ENCODE peak calls at places on chromosomes 4 and X, in seven cellular contexts. One of them, this sample, is unnamed. For H3K4me1, the result is how much of the 10 kb centered on the place peaks cover.

GRCh38 chrX:96619588-96619987 is 65.1 kb upstream of the DIAPH2 start:
- DNase-seq in neural progenitor cell: no peak
- DNase-seq in GM23338: no peak
- DNase-seq in vagina: no peak
- DNase-seq in A549: no peak
- DNase-seq in fibroblast of lung: peak
- DNase-seq in upper lobe of left lung: no peak
- DNase-seq in this sample: no peak

GRCh38 chr4:123096038-123096437 is 173.6 kb upstream of the NUDT6 start:
- DNase-seq in neural progenitor cell: peak
- DNase-seq in GM23338: peak
- DNase-seq in vagina: no peak
- DNase-seq in A549: peak
- DNase-seq in fibroblast of lung: peak
- DNase-seq in upper lobe of left lung: no peak
- DNase-seq in this sample: no peak

GRCh38 chr4:86497131-86497530 is 97.0 kb upstream of the PTPN13 start:
- DNase-seq in neural progenitor cell: no peak
- DNase-seq in GM23338: no peak
- DNase-seq in vagina: no peak
- DNase-seq in A549: no peak
- DNase-seq in fibroblast of lung: no peak
- DNase-seq in upper lobe of left lung: no peak
- DNase-seq in this sample: no peak

GRCh38 chr4:4841156-4841555 is 18.3 kb upstream of the MSX1 start:
- DNase-seq in neural progenitor cell: no peak
- DNase-seq in GM23338: no peak
- DNase-seq in vagina: no peak
- DNase-seq in A549: no peak
- DNase-seq in fibroblast of lung: no peak
- DNase-seq in upper lobe of left lung: no peak
- DNase-seq in this sample: no peak

GRCh38 chr4:100093091-100093866 is 97.0 kb downstream of the DDIT4L start:
- DNase-seq in neural progenitor cell: peak
- DNase-seq in GM23338: peak
- DNase-seq in vagina: no peak
- DNase-seq in A549: peak
- DNase-seq in fibroblast of lung: peak
- DNase-seq in upper lobe of left lung: no peak
- DNase-seq in this sample: peak

GRCh38 chrX:136689441-136689840 is 41.5 kb downstream of the CD40LG start:
- DNase-seq in neural progenitor cell: peak
- DNase-seq in GM23338: peak
- DNase-seq in vagina: no peak
- DNase-seq in A549: no peak
- DNase-seq in fibroblast of lung: no peak
- DNase-seq in upper lobe of left lung: no peak
- DNase-seq in this sample: no peak

GRCh38 chr4:149910177-149910576 is 94.5 kb upstream of the IQCM start:
- DNase-seq in neural progenitor cell: no peak
- DNase-seq in GM23338: no peak
- DNase-seq in vagina: no peak
- DNase-seq in A549: no peak
- DNase-seq in fibroblast of lung: no peak
- DNase-seq in upper lobe of left lung: no peak
- DNase-seq in this sample: no peak

GRCh38 chr4:22410645-22411247 is 105.1 kb downstream of the ADGRA3 start:
- DNase-seq in neural progenitor cell: peak
- DNase-seq in GM23338: peak
- DNase-seq in vagina: no peak
- DNase-seq in A549: no peak
- DNase-seq in fibroblast of lung: peak
- DNase-seq in upper lobe of left lung: no peak
- DNase-seq in this sample: no peak

GRCh38 chrX:153684447-153685178 is 3.1 kb upstream of the SLC6A8 start:
- DNase-seq in neural progenitor cell: peak
- DNase-seq in GM23338: peak
- DNase-seq in vagina: no peak
- DNase-seq in A549: no peak
- DNase-seq in fibroblast of lung: no peak
- DNase-seq in upper lobe of left lung: peak
- DNase-seq in this sample: peak

GRCh38 chr4:162038112-162038511 is 125.7 kb downstream of the FSTL5 start:
- DNase-seq in neural progenitor cell: no peak
- DNase-seq in GM23338: no peak
- DNase-seq in vagina: no peak
- DNase-seq in A549: no peak
- DNase-seq in fibroblast of lung: no peak
- DNase-seq in upper lobe of left lung: no peak
- DNase-seq in this sample: no peak

GRCh38 chr4:8506006-8506372 is 65.4 kb downstream of the TRMT44 start:
- DNase-seq in neural progenitor cell: no peak
- DNase-seq in GM23338: no peak
- DNase-seq in vagina: no peak
- DNase-seq in A549: no peak
- DNase-seq in fibroblast of lung: no peak
- DNase-seq in upper lobe of left lung: no peak
- DNase-seq in this sample: peak
- H3K4me1 ChIP-seq in neural progenitor cell: under half
- H3K4me1 ChIP-seq in GM23338: under half
- H3K4me1 ChIP-seq in vagina: under half
- H3K4me1 ChIP-seq in A549: under half
- H3K4me1 ChIP-seq in fibroblast of lung: under half
- H3K4me1 ChIP-seq in upper lobe of left lung: under half
- H3K4me1 ChIP-seq in this sample: under half

GRCh38 chr4:163556169-163556568 is 61.7 kb downstream of the TMA16 start:
- DNase-seq in neural progenitor cell: no peak
- DNase-seq in GM23338: peak
- DNase-seq in vagina: no peak
- DNase-seq in A549: no peak
- DNase-seq in fibroblast of lung: peak
- DNase-seq in upper lobe of left lung: no peak
- DNase-seq in this sample: no peak
- TF ChIP-seq CTCF in neural progenitor cell: peak
- TF ChIP-seq CTCF in GM23338: peak
- TF ChIP-seq CTCF in vagina: no peak
- TF ChIP-seq CTCF in A549: peak
- TF ChIP-seq CTCF in fibroblast of lung: no peak
- TF ChIP-seq CTCF in upper lobe of left lung: no peak
- TF ChIP-seq CTCF in this sample: peak

GRCh38 chr4:7933631-7934510 is 5.8 kb downstream of the AFAP1 start:
- DNase-seq in neural progenitor cell: no peak
- DNase-seq in GM23338: no peak
- DNase-seq in vagina: no peak
- DNase-seq in A549: no peak
- DNase-seq in fibroblast of lung: no peak
- DNase-seq in upper lobe of left lung: no peak
- DNase-seq in this sample: no peak

GRCh38 chr4:7929530-7929951 is 10.1 kb downstream of the AFAP1 start:
- DNase-seq in neural progenitor cell: peak
- DNase-seq in GM23338: peak
- DNase-seq in vagina: no peak
- DNase-seq in A549: peak
- DNase-seq in fibroblast of lung: no peak
- DNase-seq in upper lobe of left lung: no peak
- DNase-seq in this sample: no peak

GRCh38 chr4:7936963-7937362 is 2.7 kb downstream of the AFAP1 start:
- DNase-seq in neural progenitor cell: no peak
- DNase-seq in GM23338: no peak
- DNase-seq in vagina: no peak
- DNase-seq in A549: no peak
- DNase-seq in fibroblast of lung: peak
- DNase-seq in upper lobe of left lung: no peak
- DNase-seq in this sample: no peak

GRCh38 chr4:7928711-7929505 is 10.8 kb downstream of the AFAP1 start:
- DNase-seq in neural progenitor cell: peak
- DNase-seq in GM23338: no peak
- DNase-seq in vagina: no peak
- DNase-seq in A549: peak
- DNase-seq in fibroblast of lung: peak
- DNase-seq in upper lobe of left lung: no peak
- DNase-seq in this sample: no peak

GRCh38 chr4:7932333-7932732 is 7.3 kb downstream of the AFAP1 start:
- DNase-seq in neural progenitor cell: no peak
- DNase-seq in GM23338: no peak
- DNase-seq in vagina: no peak
- DNase-seq in A549: no peak
- DNase-seq in fibroblast of lung: no peak
- DNase-seq in upper lobe of left lung: no peak
- DNase-seq in this sample: no peak
- H3K4me1 ChIP-seq in neural progenitor cell: under half
- H3K4me1 ChIP-seq in GM23338: under half
- H3K4me1 ChIP-seq in vagina: under half
- H3K4me1 ChIP-seq in A549: half or more
- H3K4me1 ChIP-seq in fibroblast of lung: under half
- H3K4me1 ChIP-seq in upper lobe of left lung: under half
- H3K4me1 ChIP-seq in this sample: under half

GRCh38 chrX:5236096-5236495 is 992.6 kb downstream of the NLGN4X start:
- DNase-seq in neural progenitor cell: peak
- DNase-seq in GM23338: peak
- DNase-seq in vagina: no peak
- DNase-seq in A549: peak
- DNase-seq in fibroblast of lung: no peak
- DNase-seq in upper lobe of left lung: no peak
- DNase-seq in this sample: no peak
- TF ChIP-seq CTCF in neural progenitor cell: peak
- TF ChIP-seq CTCF in GM23338: peak
- TF ChIP-seq CTCF in vagina: no peak
- TF ChIP-seq CTCF in A549: no peak
- TF ChIP-seq CTCF in fibroblast of lung: no peak
- TF ChIP-seq CTCF in upper lobe of left lung: peak
- TF ChIP-seq CTCF in this sample: no peak

GRCh38 chr4:41134581-41134980 is 79.8 kb downstream of the APBB2 start:
- DNase-seq in neural progenitor cell: no peak
- DNase-seq in GM23338: peak
- DNase-seq in vagina: no peak
- DNase-seq in A549: no peak
- DNase-seq in fibroblast of lung: peak
- DNase-seq in upper lobe of left lung: no peak
- DNase-seq in this sample: no peak
- H3K4me1 ChIP-seq in neural progenitor cell: under half
- H3K4me1 ChIP-seq in GM23338: under half
- H3K4me1 ChIP-seq in vagina: under half
- H3K4me1 ChIP-seq in A549: under half
- H3K4me1 ChIP-seq in fibroblast of lung: under half
- H3K4me1 ChIP-seq in upper lobe of left lung: under half
- H3K4me1 ChIP-seq in this sample: under half

DNA sequence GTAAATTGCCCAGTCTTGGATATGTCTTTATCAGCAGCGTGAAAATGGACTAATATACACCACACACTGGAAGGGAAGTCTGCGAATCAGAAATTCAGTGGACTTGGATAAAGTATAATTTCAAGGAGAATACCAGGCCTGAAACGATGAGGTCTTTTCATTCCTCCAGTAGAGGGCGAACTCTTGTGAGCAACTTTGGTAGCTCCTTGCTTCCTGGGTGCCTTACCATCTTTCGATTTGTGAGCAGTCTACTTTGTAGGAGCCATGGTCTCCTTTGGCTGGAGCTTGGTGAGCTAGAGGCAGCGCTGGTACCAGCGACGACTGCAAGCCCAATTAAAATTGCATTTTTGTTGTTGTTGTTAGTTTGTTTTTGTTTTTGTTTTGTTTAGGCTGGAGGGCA is 791.9 kb downstream of the FAT4 start:
- DNase-seq in neural progenitor cell: peak
- DNase-seq in GM23338: peak
- DNase-seq in vagina: no peak
- DNase-seq in A549: peak
- DNase-seq in fibroblast of lung: no peak
- DNase-seq in upper lobe of left lung: no peak
- DNase-seq in this sample: no peak
- TF ChIP-seq CTCF in neural progenitor cell: peak
- TF ChIP-seq CTCF in GM23338: peak
- TF ChIP-seq CTCF in vagina: no peak
- TF ChIP-seq CTCF in A549: no peak
- TF ChIP-seq CTCF in fibroblast of lung: no peak
- TF ChIP-seq CTCF in upper lobe of left lung: no peak
- TF ChIP-seq CTCF in this sample: no peak

DNA sequence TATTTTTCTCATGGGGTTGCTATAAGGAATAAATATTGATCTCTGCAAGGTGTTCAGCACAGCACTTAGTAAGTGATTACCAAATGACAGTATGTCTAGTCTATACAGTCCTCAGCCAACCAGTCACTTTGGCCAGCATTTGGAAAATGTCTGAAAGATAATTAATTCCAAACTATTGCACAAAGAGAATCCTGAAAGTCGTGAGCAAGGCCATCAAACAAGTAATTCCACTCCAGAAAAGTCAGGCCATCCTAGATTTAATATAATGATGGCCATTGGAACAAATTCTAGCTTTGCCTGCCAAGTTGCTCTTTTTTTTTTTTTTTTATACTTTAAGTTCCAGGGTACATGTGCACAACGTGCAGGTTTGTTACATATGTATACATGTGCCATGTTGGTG is 96.6 kb downstream of the SHROOM3 start:
- DNase-seq in neural progenitor cell: no peak
- DNase-seq in GM23338: no peak
- DNase-seq in vagina: no peak
- DNase-seq in A549: no peak
- DNase-seq in fibroblast of lung: no peak
- DNase-seq in upper lobe of left lung: no peak
- DNase-seq in this sample: no peak
- H3K4me1 ChIP-seq in neural progenitor cell: under half
- H3K4me1 ChIP-seq in GM23338: under half
- H3K4me1 ChIP-seq in vagina: under half
- H3K4me1 ChIP-seq in A549: under half
- H3K4me1 ChIP-seq in fibroblast of lung: under half
- H3K4me1 ChIP-seq in upper lobe of left lung: under half
- H3K4me1 ChIP-seq in this sample: under half

GRCh38 chr4:337932-338758 is 531 bp downstream of the ZNF141 start:
- DNase-seq in neural progenitor cell: no peak
- DNase-seq in GM23338: no peak
- DNase-seq in vagina: no peak
- DNase-seq in A549: peak
- DNase-seq in fibroblast of lung: peak
- DNase-seq in upper lobe of left lung: peak
- DNase-seq in this sample: peak
- TF ChIP-seq CTCF in neural progenitor cell: no peak
- TF ChIP-seq CTCF in GM23338: no peak
- TF ChIP-seq CTCF in vagina: no peak
- TF ChIP-seq CTCF in A549: no peak
- TF ChIP-seq CTCF in fibroblast of lung: no peak
- TF ChIP-seq CTCF in upper lobe of left lung: no peak
- TF ChIP-seq CTCF in this sample: no peak

GRCh38 chrX:2693123-2693438 is 2.0 kb downstream of the CD99 start:
- DNase-seq in neural progenitor cell: no peak
- DNase-seq in GM23338: no peak
- DNase-seq in vagina: no peak
- DNase-seq in A549: no peak
- DNase-seq in fibroblast of lung: no peak
- DNase-seq in upper lobe of left lung: no peak
- DNase-seq in this sample: peak
- H3K4me1 ChIP-seq in neural progenitor cell: under half
- H3K4me1 ChIP-seq in GM23338: under half
- H3K4me1 ChIP-seq in vagina: half or more
- H3K4me1 ChIP-seq in A549: under half
- H3K4me1 ChIP-seq in fibroblast of lung: under half
- H3K4me1 ChIP-seq in upper lobe of left lung: under half
- H3K4me1 ChIP-seq in this sample: under half

This sample was measured in spleen.